ENCODE peak calls at places on chromosomes 13 and 19, in five cellular contexts. F, O, K, A and J are unnamed samples.

GRCh38 chr19:55301459-55302331 is 17.9 kb downstream of the BRSK1 start:
- DNase-seq in F (peak), O (peak), K (peak), A (peak), J (peak)

GRCh38 chr19:48628486-48629296 is 8.5 kb downstream of the DBP start:
- DNase-seq in F (peak), O (peak), K (no peak), A (no peak), J (no peak)

GRCh38 chr19:39497850-39498261 is 891 bp upstream of the DLL3 start:
- DNase-seq in F (peak), O (no peak), K (no peak), A (peak), J (peak)

GRCh38 chr19:13082192-13083007 is 20.3 kb downstream of the LYL1 start:
- DNase-seq in F (no peak), O (no peak), K (no peak), A (peak), J (no peak)

GRCh38 chr19:30421571-30421970 is 49.4 kb downstream of the ZNF536 start:
- DNase-seq in F (no peak), O (no peak), K (no peak), A (no peak), J (no peak)

GRCh38 chr19:4101496-4101770 is 22.5 kb downstream of the MAP2K2 start:
- DNase-seq in F (no peak), O (no peak), K (no peak), A (no peak), J (no peak)

GRCh38 chr19:46924874-46925547 is 64.2 kb downstream of the ARHGAP35 start:
- DNase-seq in F (peak), O (no peak), K (no peak), A (peak), J (no peak)

GRCh38 chr13:113907637-113908617 is 44.1 kb upstream of the GAS6 start:
- DNase-seq in F (peak), O (peak), K (no peak), A (peak), J (peak)

GRCh38 chr13:47256618-47257017 is 359.8 kb upstream of the HTR2A start:
- DNase-seq in F (no peak), O (no peak), K (no peak), A (no peak), J (no peak)

GRCh38 chr13:55577082-55577846 is 1563.5 kb upstream of the PRR20A start:
- DNase-seq in F (no peak), O (no peak), K (no peak), A (no peak), J (peak)

GRCh38 chr19:4896372-4896771 is 6.3 kb downstream of the ARRDC5 start:
- DNase-seq in F (no peak), O (no peak), K (no peak), A (peak), J (no peak)

GRCh38 chr19:1063030-1063908 is 3.7 kb upstream of the ARHGAP45 start:
- DNase-seq in F (no peak), O (no peak), K (no peak), A (no peak), J (no peak)

GRCh38 chr19:44774614-44775013 is 3.1 kb upstream of the CBLC start:
- DNase-seq in F (no peak), O (no peak), K (no peak), A (no peak), J (no peak)

GRCh38 chr13:33229446-33230177 is 55.9 kb downstream of the STARD13 start:
- DNase-seq in F (no peak), O (no peak), K (no peak), A (no peak), J (peak)

GRCh38 chr13:77213644-77214043 is 113.2 kb downstream of the MYCBP2 start:
- DNase-seq in F (no peak), O (no peak), K (no peak), A (no peak), J (no peak)

GRCh38 chr19:18253716-18254115 is 20.5 kb downstream of the IQCN start:
- DNase-seq in F (peak), O (no peak), K (no peak), A (no peak), J (no peak)

GRCh38 chr13:50509771-50510441 is 333.6 kb downstream of the DLEU7 start:
- DNase-seq in F (no peak), O (no peak), K (no peak), A (no peak), J (no peak)

GRCh38 chr13:39684531-39685137 is 29.2 kb downstream of the COG6 start:
- DNase-seq in F (no peak), O (no peak), K (no peak), A (no peak), J (peak)